ENCODE peak calls at places on chromosomes 16 and 17, in eight cellular contexts. One of them, this sample, is unnamed.

GRCh38 chr17:71337903-71338302 is 782.9 kb upstream of the SOX9 start:
- DNase-seq in NCI-H1105: no peak
- DNase-seq in nephron progenitor cell: no peak
- DNase-seq in activated CD8-positive, alpha-beta T cell treated with anti-CD3 and anti-CD28 coated beads, Interleukin-2, amount 10 ng/mL, durations not matched to agents 7 days and 5 days: no peak
- DNase-seq in effector CD4-positive, alpha-beta T cell: no peak
- DNase-seq in NCI-H1436: no peak
- DNase-seq in NCI-H1092: no peak
- DNase-seq in HTR-8/SVneo: no peak
- DNase-seq in this sample: no peak

GRCh38 chr17:16406742-16407674 is 8.4 kb upstream of the TRPV2 start:
- DNase-seq in NCI-H1105: no peak
- DNase-seq in nephron progenitor cell: peak
- DNase-seq in activated CD8-positive, alpha-beta T cell treated with anti-CD3 and anti-CD28 coated beads, Interleukin-2, amount 10 ng/mL, durations not matched to agents 7 days and 5 days: no peak
- DNase-seq in effector CD4-positive, alpha-beta T cell: no peak
- DNase-seq in NCI-H1436: peak
- DNase-seq in NCI-H1092: no peak
- DNase-seq in HTR-8/SVneo: no peak
- DNase-seq in this sample: no peak

GRCh38 chr17:31492880-31493655 is 101.6 kb downstream of the RAB11FIP4 start:
- DNase-seq in NCI-H1105: no peak
- DNase-seq in nephron progenitor cell: no peak
- DNase-seq in activated CD8-positive, alpha-beta T cell treated with anti-CD3 and anti-CD28 coated beads, Interleukin-2, amount 10 ng/mL, durations not matched to agents 7 days and 5 days: peak
- DNase-seq in effector CD4-positive, alpha-beta T cell: peak
- DNase-seq in NCI-H1436: no peak
- DNase-seq in NCI-H1092: no peak
- DNase-seq in HTR-8/SVneo: no peak
- DNase-seq in this sample: no peak

GRCh38 chr16:82295306-82296201 is 125.5 kb upstream of the MPHOSPH6 start:
- DNase-seq in NCI-H1105: no peak
- DNase-seq in nephron progenitor cell: no peak
- DNase-seq in activated CD8-positive, alpha-beta T cell treated with anti-CD3 and anti-CD28 coated beads, Interleukin-2, amount 10 ng/mL, durations not matched to agents 7 days and 5 days: no peak
- DNase-seq in effector CD4-positive, alpha-beta T cell: no peak
- DNase-seq in NCI-H1436: no peak
- DNase-seq in NCI-H1092: no peak
- DNase-seq in HTR-8/SVneo: no peak
- DNase-seq in this sample: no peak

GRCh38 chr17:33674685-33675084 is 381.6 kb upstream of the ASIC2 start:
- DNase-seq in NCI-H1105: no peak
- DNase-seq in nephron progenitor cell: peak
- DNase-seq in activated CD8-positive, alpha-beta T cell treated with anti-CD3 and anti-CD28 coated beads, Interleukin-2, amount 10 ng/mL, durations not matched to agents 7 days and 5 days: peak
- DNase-seq in effector CD4-positive, alpha-beta T cell: no peak
- DNase-seq in NCI-H1436: peak
- DNase-seq in NCI-H1092: peak
- DNase-seq in HTR-8/SVneo: peak
- DNase-seq in this sample: peak

GRCh38 chr17:3954921-3955320 is 9.3 kb downstream of the ATP2A3 start:
- DNase-seq in NCI-H1105: no peak
- DNase-seq in nephron progenitor cell: no peak
- DNase-seq in activated CD8-positive, alpha-beta T cell treated with anti-CD3 and anti-CD28 coated beads, Interleukin-2, amount 10 ng/mL, durations not matched to agents 7 days and 5 days: no peak
- DNase-seq in effector CD4-positive, alpha-beta T cell: no peak
- DNase-seq in NCI-H1436: no peak
- DNase-seq in NCI-H1092: no peak
- DNase-seq in HTR-8/SVneo: no peak
- DNase-seq in this sample: no peak

GRCh38 chr17:78430892-78431691 is 52.6 kb downstream of the PGS1 start:
- DNase-seq in NCI-H1105: no peak
- DNase-seq in nephron progenitor cell: no peak
- DNase-seq in activated CD8-positive, alpha-beta T cell treated with anti-CD3 and anti-CD28 coated beads, Interleukin-2, amount 10 ng/mL, durations not matched to agents 7 days and 5 days: no peak
- DNase-seq in effector CD4-positive, alpha-beta T cell: no peak
- DNase-seq in NCI-H1436: no peak
- DNase-seq in NCI-H1092: no peak
- DNase-seq in HTR-8/SVneo: no peak
- DNase-seq in this sample: no peak

GRCh38 chr16:56571525-56571924 is 6.7 kb downstream of the MT4 start:
- DNase-seq in NCI-H1105: no peak
- DNase-seq in nephron progenitor cell: no peak
- DNase-seq in activated CD8-positive, alpha-beta T cell treated with anti-CD3 and anti-CD28 coated beads, Interleukin-2, amount 10 ng/mL, durations not matched to agents 7 days and 5 days: no peak
- DNase-seq in effector CD4-positive, alpha-beta T cell: no peak
- DNase-seq in NCI-H1436: no peak
- DNase-seq in NCI-H1092: no peak
- DNase-seq in HTR-8/SVneo: no peak
- DNase-seq in this sample: no peak

GRCh38 chr17:1709971-1710806 is at the start of gene TLCD2:
- DNase-seq in NCI-H1105: no peak
- DNase-seq in nephron progenitor cell: peak
- DNase-seq in activated CD8-positive, alpha-beta T cell treated with anti-CD3 and anti-CD28 coated beads, Interleukin-2, amount 10 ng/mL, durations not matched to agents 7 days and 5 days: no peak
- DNase-seq in effector CD4-positive, alpha-beta T cell: no peak
- DNase-seq in NCI-H1436: no peak
- DNase-seq in NCI-H1092: no peak
- DNase-seq in HTR-8/SVneo: peak
- DNase-seq in this sample: peak

GRCh38 chr16:69917739-69918138 is 33.4 kb upstream of the CLEC18A start:
- DNase-seq in NCI-H1105: no peak
- DNase-seq in nephron progenitor cell: peak
- DNase-seq in activated CD8-positive, alpha-beta T cell treated with anti-CD3 and anti-CD28 coated beads, Interleukin-2, amount 10 ng/mL, durations not matched to agents 7 days and 5 days: no peak
- DNase-seq in effector CD4-positive, alpha-beta T cell: no peak
- DNase-seq in NCI-H1436: no peak
- DNase-seq in NCI-H1092: no peak
- DNase-seq in HTR-8/SVneo: peak
- DNase-seq in this sample: no peak

GRCh38 chr17:5281814-5282638 is at the start of gene RABEP1:
- DNase-seq in NCI-H1105: peak
- DNase-seq in nephron progenitor cell: peak
- DNase-seq in activated CD8-positive, alpha-beta T cell treated with anti-CD3 and anti-CD28 coated beads, Interleukin-2, amount 10 ng/mL, durations not matched to agents 7 days and 5 days: peak
- DNase-seq in effector CD4-positive, alpha-beta T cell: peak
- DNase-seq in NCI-H1436: peak
- DNase-seq in NCI-H1092: peak
- DNase-seq in HTR-8/SVneo: peak
- DNase-seq in this sample: peak

GRCh38 chr17:49691086-49691676 is 13.3 kb upstream of the SPOP start:
- DNase-seq in NCI-H1105: no peak
- DNase-seq in nephron progenitor cell: no peak
- DNase-seq in activated CD8-positive, alpha-beta T cell treated with anti-CD3 and anti-CD28 coated beads, Interleukin-2, amount 10 ng/mL, durations not matched to agents 7 days and 5 days: no peak
- DNase-seq in effector CD4-positive, alpha-beta T cell: no peak
- DNase-seq in NCI-H1436: no peak
- DNase-seq in NCI-H1092: no peak
- DNase-seq in HTR-8/SVneo: no peak
- DNase-seq in this sample: no peak

GRCh38 chr17:32451879-32452278 is 7.6 kb downstream of the PSMD11 start:
- DNase-seq in NCI-H1105: no peak
- DNase-seq in nephron progenitor cell: no peak
- DNase-seq in activated CD8-positive, alpha-beta T cell treated with anti-CD3 and anti-CD28 coated beads, Interleukin-2, amount 10 ng/mL, durations not matched to agents 7 days and 5 days: no peak
- DNase-seq in effector CD4-positive, alpha-beta T cell: no peak
- DNase-seq in NCI-H1436: no peak
- DNase-seq in NCI-H1092: no peak
- DNase-seq in HTR-8/SVneo: no peak
- DNase-seq in this sample: no peak

GRCh38 chr16:11345040-11345862 is at the start of gene RMI2:
- DNase-seq in NCI-H1105: peak
- DNase-seq in nephron progenitor cell: peak
- DNase-seq in activated CD8-positive, alpha-beta T cell treated with anti-CD3 and anti-CD28 coated beads, Interleukin-2, amount 10 ng/mL, durations not matched to agents 7 days and 5 days: peak
- DNase-seq in effector CD4-positive, alpha-beta T cell: peak
- DNase-seq in NCI-H1436: peak
- DNase-seq in NCI-H1092: peak
- DNase-seq in HTR-8/SVneo: peak
- DNase-seq in this sample: peak

GRCh38 chr17:48722201-48722907 is at the start of gene PRAC1:
- DNase-seq in NCI-H1105: no peak
- DNase-seq in nephron progenitor cell: no peak
- DNase-seq in activated CD8-positive, alpha-beta T cell treated with anti-CD3 and anti-CD28 coated beads, Interleukin-2, amount 10 ng/mL, durations not matched to agents 7 days and 5 days: no peak
- DNase-seq in effector CD4-positive, alpha-beta T cell: no peak
- DNase-seq in NCI-H1436: no peak
- DNase-seq in NCI-H1092: no peak
- DNase-seq in HTR-8/SVneo: no peak
- DNase-seq in this sample: no peak

GRCh38 chr16:7294020-7294419 is 38.6 kb upstream of the RBFOX1 start:
- DNase-seq in NCI-H1105: no peak
- DNase-seq in nephron progenitor cell: no peak
- DNase-seq in activated CD8-positive, alpha-beta T cell treated with anti-CD3 and anti-CD28 coated beads, Interleukin-2, amount 10 ng/mL, durations not matched to agents 7 days and 5 days: no peak
- DNase-seq in effector CD4-positive, alpha-beta T cell: no peak
- DNase-seq in NCI-H1436: no peak
- DNase-seq in NCI-H1092: no peak
- DNase-seq in HTR-8/SVneo: no peak
- DNase-seq in this sample: no peak

GRCh38 chr17:42405963-42406495 is 17.0 kb downstream of the CAVIN1 start:
- DNase-seq in NCI-H1105: peak
- DNase-seq in nephron progenitor cell: peak
- DNase-seq in activated CD8-positive, alpha-beta T cell treated with anti-CD3 and anti-CD28 coated beads, Interleukin-2, amount 10 ng/mL, durations not matched to agents 7 days and 5 days: peak
- DNase-seq in effector CD4-positive, alpha-beta T cell: peak
- DNase-seq in NCI-H1436: peak
- DNase-seq in NCI-H1092: peak
- DNase-seq in HTR-8/SVneo: no peak
- DNase-seq in this sample: no peak

GRCh38 chr16:69820926-69821541 is 58.9 kb downstream of the WWP2 start:
- DNase-seq in NCI-H1105: no peak
- DNase-seq in nephron progenitor cell: no peak
- DNase-seq in activated CD8-positive, alpha-beta T cell treated with anti-CD3 and anti-CD28 coated beads, Interleukin-2, amount 10 ng/mL, durations not matched to agents 7 days and 5 days: no peak
- DNase-seq in effector CD4-positive, alpha-beta T cell: no peak
- DNase-seq in NCI-H1436: no peak
- DNase-seq in NCI-H1092: no peak
- DNase-seq in HTR-8/SVneo: no peak
- DNase-seq in this sample: no peak

GRCh38 chr17:4944554-4945175 is 3.7 kb downstream of the PFN1 start:
- DNase-seq in NCI-H1105: no peak
- DNase-seq in nephron progenitor cell: no peak
- DNase-seq in activated CD8-positive, alpha-beta T cell treated with anti-CD3 and anti-CD28 coated beads, Interleukin-2, amount 10 ng/mL, durations not matched to agents 7 days and 5 days: peak
- DNase-seq in effector CD4-positive, alpha-beta T cell: no peak
- DNase-seq in NCI-H1436: no peak
- DNase-seq in NCI-H1092: no peak
- DNase-seq in HTR-8/SVneo: no peak
- DNase-seq in this sample: no peak

GRCh38 chr16:71467810-71468209 is 5.8 kb upstream of the ZNF23 start:
- DNase-seq in NCI-H1105: no peak
- DNase-seq in nephron progenitor cell: peak
- DNase-seq in activated CD8-positive, alpha-beta T cell treated with anti-CD3 and anti-CD28 coated beads, Interleukin-2, amount 10 ng/mL, durations not matched to agents 7 days and 5 days: peak
- DNase-seq in effector CD4-positive, alpha-beta T cell: peak
- DNase-seq in NCI-H1436: no peak
- DNase-seq in NCI-H1092: no peak
- DNase-seq in HTR-8/SVneo: peak
- DNase-seq in this sample: no peak

GRCh38 chr17:83057397-83057761 is 22.0 kb upstream of the METRNL start:
- DNase-seq in NCI-H1105: no peak
- DNase-seq in nephron progenitor cell: no peak
- DNase-seq in activated CD8-positive, alpha-beta T cell treated with anti-CD3 and anti-CD28 coated beads, Interleukin-2, amount 10 ng/mL, durations not matched to agents 7 days and 5 days: peak
- DNase-seq in effector CD4-positive, alpha-beta T cell: no peak
- DNase-seq in NCI-H1436: no peak
- DNase-seq in NCI-H1092: no peak
- DNase-seq in HTR-8/SVneo: no peak
- DNase-seq in this sample: no peak

GRCh38 chr16:28166394-28167208 is 45.2 kb downstream of the XPO6 start:
- DNase-seq in NCI-H1105: no peak
- DNase-seq in nephron progenitor cell: no peak
- DNase-seq in activated CD8-positive, alpha-beta T cell treated with anti-CD3 and anti-CD28 coated beads, Interleukin-2, amount 10 ng/mL, durations not matched to agents 7 days and 5 days: no peak
- DNase-seq in effector CD4-positive, alpha-beta T cell: no peak
- DNase-seq in NCI-H1436: no peak
- DNase-seq in NCI-H1092: no peak
- DNase-seq in HTR-8/SVneo: no peak
- DNase-seq in this sample: peak

GRCh38 chr17:4679652-4680051 is 24.3 kb downstream of the PELP1 start:
- DNase-seq in NCI-H1105: no peak
- DNase-seq in nephron progenitor cell: no peak
- DNase-seq in activated CD8-positive, alpha-beta T cell treated with anti-CD3 and anti-CD28 coated beads, Interleukin-2, amount 10 ng/mL, durations not matched to agents 7 days and 5 days: no peak
- DNase-seq in effector CD4-positive, alpha-beta T cell: no peak
- DNase-seq in NCI-H1436: no peak
- DNase-seq in NCI-H1092: no peak
- DNase-seq in HTR-8/SVneo: peak
- DNase-seq in this sample: peak

GRCh38 chr17:17567631-17568030 is 23.9 kb downstream of the PEMT start:
- DNase-seq in NCI-H1105: no peak
- DNase-seq in nephron progenitor cell: no peak
- DNase-seq in activated CD8-positive, alpha-beta T cell treated with anti-CD3 and anti-CD28 coated beads, Interleukin-2, amount 10 ng/mL, durations not matched to agents 7 days and 5 days: no peak
- DNase-seq in effector CD4-positive, alpha-beta T cell: no peak
- DNase-seq in NCI-H1436: no peak
- DNase-seq in NCI-H1092: peak
- DNase-seq in HTR-8/SVneo: no peak
- DNase-seq in this sample: no peak

GRCh38 chr17:10082795-10083194 is 115.6 kb downstream of the GAS7 start:
- DNase-seq in NCI-H1105: no peak
- DNase-seq in nephron progenitor cell: no peak
- DNase-seq in activated CD8-positive, alpha-beta T cell treated with anti-CD3 and anti-CD28 coated beads, Interleukin-2, amount 10 ng/mL, durations not matched to agents 7 days and 5 days: no peak
- DNase-seq in effector CD4-positive, alpha-beta T cell: no peak
- DNase-seq in NCI-H1436: no peak
- DNase-seq in NCI-H1092: no peak
- DNase-seq in HTR-8/SVneo: no peak
- DNase-seq in this sample: no peak

GRCh38 chr16:27226476-27226875 is 23.1 kb downstream of the KDM8 start:
- DNase-seq in NCI-H1105: peak
- DNase-seq in nephron progenitor cell: no peak
- DNase-seq in activated CD8-positive, alpha-beta T cell treated with anti-CD3 and anti-CD28 coated beads, Interleukin-2, amount 10 ng/mL, durations not matched to agents 7 days and 5 days: no peak
- DNase-seq in effector CD4-positive, alpha-beta T cell: no peak
- DNase-seq in NCI-H1436: peak
- DNase-seq in NCI-H1092: peak
- DNase-seq in HTR-8/SVneo: no peak
- DNase-seq in this sample: no peak

GRCh38 chr17:29412780-29413565 is 22.8 kb downstream of the TAOK1 start:
- DNase-seq in NCI-H1105: no peak
- DNase-seq in nephron progenitor cell: no peak
- DNase-seq in activated CD8-positive, alpha-beta T cell treated with anti-CD3 and anti-CD28 coated beads, Interleukin-2, amount 10 ng/mL, durations not matched to agents 7 days and 5 days: no peak
- DNase-seq in effector CD4-positive, alpha-beta T cell: no peak
- DNase-seq in NCI-H1436: no peak
- DNase-seq in NCI-H1092: no peak
- DNase-seq in HTR-8/SVneo: peak
- DNase-seq in this sample: no peak

GRCh38 chr17:32445976-32446375 is 1.7 kb downstream of the PSMD11 start:
- DNase-seq in NCI-H1105: no peak
- DNase-seq in nephron progenitor cell: no peak
- DNase-seq in activated CD8-positive, alpha-beta T cell treated with anti-CD3 and anti-CD28 coated beads, Interleukin-2, amount 10 ng/mL, durations not matched to agents 7 days and 5 days: no peak
- DNase-seq in effector CD4-positive, alpha-beta T cell: no peak
- DNase-seq in NCI-H1436: no peak
- DNase-seq in NCI-H1092: no peak
- DNase-seq in HTR-8/SVneo: no peak
- DNase-seq in this sample: no peak

GRCh38 chr17:31318298-31319190 is 2.9 kb downstream of the EVI2A start:
- DNase-seq in NCI-H1105: peak
- DNase-seq in nephron progenitor cell: no peak
- DNase-seq in activated CD8-positive, alpha-beta T cell treated with anti-CD3 and anti-CD28 coated beads, Interleukin-2, amount 10 ng/mL, durations not matched to agents 7 days and 5 days: peak
- DNase-seq in effector CD4-positive, alpha-beta T cell: peak
- DNase-seq in NCI-H1436: peak
- DNase-seq in NCI-H1092: no peak
- DNase-seq in HTR-8/SVneo: no peak
- DNase-seq in this sample: no peak

GRCh38 chr17:19508327-19508867 is 25.3 kb upstream of the SLC47A1 start:
- DNase-seq in NCI-H1105: peak
- DNase-seq in nephron progenitor cell: peak
- DNase-seq in activated CD8-positive, alpha-beta T cell treated with anti-CD3 and anti-CD28 coated beads, Interleukin-2, amount 10 ng/mL, durations not matched to agents 7 days and 5 days: peak
- DNase-seq in effector CD4-positive, alpha-beta T cell: peak
- DNase-seq in NCI-H1436: peak
- DNase-seq in NCI-H1092: peak
- DNase-seq in HTR-8/SVneo: no peak
- DNase-seq in this sample: no peak

GRCh38 chr16:23369416-23369815 is 67.3 kb downstream of the SCNN1B start:
- DNase-seq in NCI-H1105: no peak
- DNase-seq in nephron progenitor cell: no peak
- DNase-seq in activated CD8-positive, alpha-beta T cell treated with anti-CD3 and anti-CD28 coated beads, Interleukin-2, amount 10 ng/mL, durations not matched to agents 7 days and 5 days: no peak
- DNase-seq in effector CD4-positive, alpha-beta T cell: no peak
- DNase-seq in NCI-H1436: no peak
- DNase-seq in NCI-H1092: no peak
- DNase-seq in HTR-8/SVneo: no peak
- DNase-seq in this sample: no peak

GRCh38 chr17:7673239-7673638 is 14.1 kb downstream of the TP53 start:
- DNase-seq in NCI-H1105: no peak
- DNase-seq in nephron progenitor cell: peak
- DNase-seq in activated CD8-positive, alpha-beta T cell treated with anti-CD3 and anti-CD28 coated beads, Interleukin-2, amount 10 ng/mL, durations not matched to agents 7 days and 5 days: peak
- DNase-seq in effector CD4-positive, alpha-beta T cell: no peak
- DNase-seq in NCI-H1436: no peak
- DNase-seq in NCI-H1092: no peak
- DNase-seq in HTR-8/SVneo: no peak
- DNase-seq in this sample: no peak

GRCh38 chr17:4715071-4715749 is 4.8 kb downstream of the ARRB2 start:
- DNase-seq in NCI-H1105: no peak
- DNase-seq in nephron progenitor cell: no peak
- DNase-seq in activated CD8-positive, alpha-beta T cell treated with anti-CD3 and anti-CD28 coated beads, Interleukin-2, amount 10 ng/mL, durations not matched to agents 7 days and 5 days: peak
- DNase-seq in effector CD4-positive, alpha-beta T cell: peak
- DNase-seq in NCI-H1436: peak
- DNase-seq in NCI-H1092: no peak
- DNase-seq in HTR-8/SVneo: no peak
- DNase-seq in this sample: no peak

GRCh38 chr16:51757124-51757470 is 606.0 kb upstream of the SALL1 start:
- DNase-seq in NCI-H1105: no peak
- DNase-seq in nephron progenitor cell: no peak
- DNase-seq in activated CD8-positive, alpha-beta T cell treated with anti-CD3 and anti-CD28 coated beads, Interleukin-2, amount 10 ng/mL, durations not matched to agents 7 days and 5 days: no peak
- DNase-seq in effector CD4-positive, alpha-beta T cell: no peak
- DNase-seq in NCI-H1436: no peak
- DNase-seq in NCI-H1092: no peak
- DNase-seq in HTR-8/SVneo: no peak
- DNase-seq in this sample: no peak

This sample was measured in HCT116.